ENCODE peak calls at places on chromosomes 3 and 15, in nine cellular contexts. One of them, this sample, is unnamed.

GRCh38 chr3:39707314-39707909 is 102.0 kb upstream of the MYRIP start:
- DNase-seq in retina: peak
- DNase-seq in activated T-cell treated with anti-CD3 and anti-CD28 coated beads for 1 hour: no peak
- DNase-seq in neural crest cell: no peak
- DNase-seq in NCI-H446: peak
- DNase-seq in cerebellar nuclear complex: no peak
- DNase-seq in EH: peak
- DNase-seq in substantia nigra: no peak
- DNase-seq in stimulated activated CD4-positive, alpha-beta T cell treated with anti-CD3 and anti-CD28 coated beads, Interleukin-2, amount 100 ng/mL, for 48 hours: no peak
- DNase-seq in this sample: no peak

GRCh38 chr3:174951498-174951897 is 92.4 kb downstream of the NAALADL2 start:
- DNase-seq in retina: no peak
- DNase-seq in activated T-cell treated with anti-CD3 and anti-CD28 coated beads for 1 hour: no peak
- DNase-seq in neural crest cell: no peak
- DNase-seq in NCI-H446: no peak
- DNase-seq in cerebellar nuclear complex: no peak
- DNase-seq in EH: no peak
- DNase-seq in substantia nigra: no peak
- DNase-seq in stimulated activated CD4-positive, alpha-beta T cell treated with anti-CD3 and anti-CD28 coated beads, Interleukin-2, amount 100 ng/mL, for 48 hours: no peak
- DNase-seq in this sample: no peak

GRCh38 chr3:122102191-122102935 is 47.2 kb downstream of the CD86 start:
- DNase-seq in retina: no peak
- DNase-seq in activated T-cell treated with anti-CD3 and anti-CD28 coated beads for 1 hour: no peak
- DNase-seq in neural crest cell: no peak
- DNase-seq in NCI-H446: no peak
- DNase-seq in cerebellar nuclear complex: no peak
- DNase-seq in EH: no peak
- DNase-seq in substantia nigra: no peak
- DNase-seq in stimulated activated CD4-positive, alpha-beta T cell treated with anti-CD3 and anti-CD28 coated beads, Interleukin-2, amount 100 ng/mL, for 48 hours: peak
- DNase-seq in this sample: no peak

GRCh38 chr15:81497226-81497625 is 123.2 kb upstream of the TMC3 start:
- DNase-seq in retina: no peak
- DNase-seq in activated T-cell treated with anti-CD3 and anti-CD28 coated beads for 1 hour: no peak
- DNase-seq in neural crest cell: no peak
- DNase-seq in NCI-H446: no peak
- DNase-seq in cerebellar nuclear complex: peak
- DNase-seq in EH: no peak
- DNase-seq in substantia nigra: no peak
- DNase-seq in stimulated activated CD4-positive, alpha-beta T cell treated with anti-CD3 and anti-CD28 coated beads, Interleukin-2, amount 100 ng/mL, for 48 hours: no peak
- DNase-seq in this sample: no peak

GRCh38 chr3:125150525-125151436 is 61.8 kb downstream of the SLC12A8 start:
- DNase-seq in retina: no peak
- DNase-seq in activated T-cell treated with anti-CD3 and anti-CD28 coated beads for 1 hour: peak
- DNase-seq in neural crest cell: peak
- DNase-seq in NCI-H446: peak
- DNase-seq in cerebellar nuclear complex: no peak
- DNase-seq in EH: peak
- DNase-seq in substantia nigra: no peak
- DNase-seq in stimulated activated CD4-positive, alpha-beta T cell treated with anti-CD3 and anti-CD28 coated beads, Interleukin-2, amount 100 ng/mL, for 48 hours: peak
- DNase-seq in this sample: no peak

GRCh38 chr3:170307998-170308398 is 49.5 kb upstream of the SKIL start:
- DNase-seq in retina: no peak
- DNase-seq in activated T-cell treated with anti-CD3 and anti-CD28 coated beads for 1 hour: no peak
- DNase-seq in neural crest cell: no peak
- DNase-seq in NCI-H446: no peak
- DNase-seq in cerebellar nuclear complex: no peak
- DNase-seq in EH: peak
- DNase-seq in substantia nigra: no peak
- DNase-seq in stimulated activated CD4-positive, alpha-beta T cell treated with anti-CD3 and anti-CD28 coated beads, Interleukin-2, amount 100 ng/mL, for 48 hours: no peak
- DNase-seq in this sample: no peak

GRCh38 chr15:65336369-65336766 is 31.9 kb downstream of the RNU5B-1 start:
- DNase-seq in retina: no peak
- DNase-seq in activated T-cell treated with anti-CD3 and anti-CD28 coated beads for 1 hour: no peak
- DNase-seq in neural crest cell: no peak
- DNase-seq in NCI-H446: no peak
- DNase-seq in cerebellar nuclear complex: no peak
- DNase-seq in EH: no peak
- DNase-seq in substantia nigra: no peak
- DNase-seq in stimulated activated CD4-positive, alpha-beta T cell treated with anti-CD3 and anti-CD28 coated beads, Interleukin-2, amount 100 ng/mL, for 48 hours: no peak
- DNase-seq in this sample: no peak

GRCh38 chr3:136750922-136751258 is 1.3 kb downstream of the STAG1 start:
- DNase-seq in retina: no peak
- DNase-seq in activated T-cell treated with anti-CD3 and anti-CD28 coated beads for 1 hour: no peak
- DNase-seq in neural crest cell: no peak
- DNase-seq in NCI-H446: no peak
- DNase-seq in cerebellar nuclear complex: no peak
- DNase-seq in EH: peak
- DNase-seq in substantia nigra: no peak
- DNase-seq in stimulated activated CD4-positive, alpha-beta T cell treated with anti-CD3 and anti-CD28 coated beads, Interleukin-2, amount 100 ng/mL, for 48 hours: no peak
- DNase-seq in this sample: no peak

GRCh38 chr15:41332788-41333527 is at the start of gene NUSAP1:
- DNase-seq in retina: no peak
- DNase-seq in activated T-cell treated with anti-CD3 and anti-CD28 coated beads for 1 hour: no peak
- DNase-seq in neural crest cell: no peak
- DNase-seq in NCI-H446: no peak
- DNase-seq in cerebellar nuclear complex: no peak
- DNase-seq in EH: no peak
- DNase-seq in substantia nigra: no peak
- DNase-seq in stimulated activated CD4-positive, alpha-beta T cell treated with anti-CD3 and anti-CD28 coated beads, Interleukin-2, amount 100 ng/mL, for 48 hours: no peak
- DNase-seq in this sample: no peak

GRCh38 chr3:113533534-113533892 is 1.2 kb downstream of the SIDT1 start:
- DNase-seq in retina: no peak
- DNase-seq in activated T-cell treated with anti-CD3 and anti-CD28 coated beads for 1 hour: peak
- DNase-seq in neural crest cell: no peak
- DNase-seq in NCI-H446: no peak
- DNase-seq in cerebellar nuclear complex: no peak
- DNase-seq in EH: no peak
- DNase-seq in substantia nigra: no peak
- DNase-seq in stimulated activated CD4-positive, alpha-beta T cell treated with anti-CD3 and anti-CD28 coated beads, Interleukin-2, amount 100 ng/mL, for 48 hours: peak
- DNase-seq in this sample: no peak

GRCh38 chr15:58227706-58228543 is 89.7 kb downstream of the AQP9 start:
- DNase-seq in retina: peak
- DNase-seq in activated T-cell treated with anti-CD3 and anti-CD28 coated beads for 1 hour: peak
- DNase-seq in neural crest cell: peak
- DNase-seq in NCI-H446: peak
- DNase-seq in cerebellar nuclear complex: peak
- DNase-seq in EH: peak
- DNase-seq in substantia nigra: peak
- DNase-seq in stimulated activated CD4-positive, alpha-beta T cell treated with anti-CD3 and anti-CD28 coated beads, Interleukin-2, amount 100 ng/mL, for 48 hours: peak
- DNase-seq in this sample: no peak

GRCh38 chr3:94032187-94032586 is 3.8 kb upstream of the STX19 start:
- DNase-seq in retina: no peak
- DNase-seq in activated T-cell treated with anti-CD3 and anti-CD28 coated beads for 1 hour: no peak
- DNase-seq in neural crest cell: no peak
- DNase-seq in NCI-H446: no peak
- DNase-seq in cerebellar nuclear complex: no peak
- DNase-seq in EH: peak
- DNase-seq in substantia nigra: no peak
- DNase-seq in stimulated activated CD4-positive, alpha-beta T cell treated with anti-CD3 and anti-CD28 coated beads, Interleukin-2, amount 100 ng/mL, for 48 hours: no peak
- DNase-seq in this sample: no peak

GRCh38 chr15:91894606-91895005 is 41.1 kb downstream of the SLCO3A1 start:
- DNase-seq in retina: no peak
- DNase-seq in activated T-cell treated with anti-CD3 and anti-CD28 coated beads for 1 hour: no peak
- DNase-seq in neural crest cell: no peak
- DNase-seq in NCI-H446: no peak
- DNase-seq in cerebellar nuclear complex: no peak
- DNase-seq in EH: no peak
- DNase-seq in substantia nigra: no peak
- DNase-seq in stimulated activated CD4-positive, alpha-beta T cell treated with anti-CD3 and anti-CD28 coated beads, Interleukin-2, amount 100 ng/mL, for 48 hours: no peak
- DNase-seq in this sample: no peak

GRCh38 chr3:37729119-37729518 is 132.6 kb upstream of the CTDSPL start:
- DNase-seq in retina: no peak
- DNase-seq in activated T-cell treated with anti-CD3 and anti-CD28 coated beads for 1 hour: no peak
- DNase-seq in neural crest cell: no peak
- DNase-seq in NCI-H446: no peak
- DNase-seq in cerebellar nuclear complex: no peak
- DNase-seq in EH: peak
- DNase-seq in substantia nigra: no peak
- DNase-seq in stimulated activated CD4-positive, alpha-beta T cell treated with anti-CD3 and anti-CD28 coated beads, Interleukin-2, amount 100 ng/mL, for 48 hours: no peak
- DNase-seq in this sample: no peak

GRCh38 chr15:39392469-39393047 is 188.3 kb upstream of the THBS1 start:
- DNase-seq in retina: no peak
- DNase-seq in activated T-cell treated with anti-CD3 and anti-CD28 coated beads for 1 hour: no peak
- DNase-seq in neural crest cell: no peak
- DNase-seq in NCI-H446: no peak
- DNase-seq in cerebellar nuclear complex: no peak
- DNase-seq in EH: no peak
- DNase-seq in substantia nigra: no peak
- DNase-seq in stimulated activated CD4-positive, alpha-beta T cell treated with anti-CD3 and anti-CD28 coated beads, Interleukin-2, amount 100 ng/mL, for 48 hours: no peak
- DNase-seq in this sample: no peak

GRCh38 chr3:43620953-43621405 is 832 bp downstream of the ANO10 start:
- DNase-seq in retina: no peak
- DNase-seq in activated T-cell treated with anti-CD3 and anti-CD28 coated beads for 1 hour: no peak
- DNase-seq in neural crest cell: no peak
- DNase-seq in NCI-H446: no peak
- DNase-seq in cerebellar nuclear complex: no peak
- DNase-seq in EH: no peak
- DNase-seq in substantia nigra: no peak
- DNase-seq in stimulated activated CD4-positive, alpha-beta T cell treated with anti-CD3 and anti-CD28 coated beads, Interleukin-2, amount 100 ng/mL, for 48 hours: no peak
- DNase-seq in this sample: no peak

GRCh38 chr3:162441716-162442115 is 945.1 kb downstream of the OTOL1 start:
- DNase-seq in retina: no peak
- DNase-seq in activated T-cell treated with anti-CD3 and anti-CD28 coated beads for 1 hour: no peak
- DNase-seq in neural crest cell: no peak
- DNase-seq in NCI-H446: no peak
- DNase-seq in cerebellar nuclear complex: no peak
- DNase-seq in EH: peak
- DNase-seq in substantia nigra: no peak
- DNase-seq in stimulated activated CD4-positive, alpha-beta T cell treated with anti-CD3 and anti-CD28 coated beads, Interleukin-2, amount 100 ng/mL, for 48 hours: no peak
- DNase-seq in this sample: no peak

GRCh38 chr3:145648396-145648795 is 512.6 kb downstream of the PLOD2 start:
- DNase-seq in retina: no peak
- DNase-seq in activated T-cell treated with anti-CD3 and anti-CD28 coated beads for 1 hour: no peak
- DNase-seq in neural crest cell: no peak
- DNase-seq in NCI-H446: no peak
- DNase-seq in cerebellar nuclear complex: no peak
- DNase-seq in EH: no peak
- DNase-seq in substantia nigra: no peak
- DNase-seq in stimulated activated CD4-positive, alpha-beta T cell treated with anti-CD3 and anti-CD28 coated beads, Interleukin-2, amount 100 ng/mL, for 48 hours: no peak
- DNase-seq in this sample: no peak

GRCh38 chr3:181694805-181695660 is 16.7 kb upstream of the SOX2 start:
- DNase-seq in retina: peak
- DNase-seq in activated T-cell treated with anti-CD3 and anti-CD28 coated beads for 1 hour: no peak
- DNase-seq in neural crest cell: no peak
- DNase-seq in NCI-H446: no peak
- DNase-seq in cerebellar nuclear complex: no peak
- DNase-seq in EH: no peak
- DNase-seq in substantia nigra: peak
- DNase-seq in stimulated activated CD4-positive, alpha-beta T cell treated with anti-CD3 and anti-CD28 coated beads, Interleukin-2, amount 100 ng/mL, for 48 hours: no peak
- DNase-seq in this sample: no peak

GRCh38 chr3:112327371-112327951 is 5.5 kb upstream of the CD200 start:
- DNase-seq in retina: no peak
- DNase-seq in activated T-cell treated with anti-CD3 and anti-CD28 coated beads for 1 hour: no peak
- DNase-seq in neural crest cell: no peak
- DNase-seq in NCI-H446: peak
- DNase-seq in cerebellar nuclear complex: no peak
- DNase-seq in EH: peak
- DNase-seq in substantia nigra: no peak
- DNase-seq in stimulated activated CD4-positive, alpha-beta T cell treated with anti-CD3 and anti-CD28 coated beads, Interleukin-2, amount 100 ng/mL, for 48 hours: no peak
- DNase-seq in this sample: no peak